ENCODE peak calls at places on chromosomes 4 and X, in five cellular contexts. One of them, this sample, is unnamed. For H3K4me1, the result is how much of the 10 kb centered on the place peaks cover.

GRCh38 chrX:110089656-110090404 is 86.9 kb downstream of the TMEM164 start:
- DNase-seq in HCT116: no peak
- DNase-seq in mammary epithelial cell: no peak
- DNase-seq in astrocyte: peak
- DNase-seq in A549: no peak
- DNase-seq in this sample: no peak

GRCh38 chrX:110226931-110227330 is 91.0 kb downstream of the AMMECR1 start:
- DNase-seq in HCT116: no peak
- DNase-seq in mammary epithelial cell: no peak
- DNase-seq in astrocyte: peak
- DNase-seq in A549: no peak
- DNase-seq in this sample: no peak

GRCh38 chr4:176775326-176775725 is 17.4 kb downstream of the VEGFC start:
- DNase-seq in HCT116: no peak
- DNase-seq in mammary epithelial cell: no peak
- DNase-seq in astrocyte: no peak
- DNase-seq in A549: no peak
- DNase-seq in this sample: no peak

GRCh38 chrX:39058724-39059123 is 257.5 kb downstream of the MID1IP1 start:
- DNase-seq in HCT116: no peak
- DNase-seq in mammary epithelial cell: no peak
- DNase-seq in astrocyte: no peak
- DNase-seq in A549: no peak
- DNase-seq in this sample: no peak

GRCh38 chrX:33188286-33188685 is 23.1 kb downstream of the DMD start:
- DNase-seq in HCT116: no peak
- DNase-seq in mammary epithelial cell: no peak
- DNase-seq in astrocyte: no peak
- DNase-seq in A549: no peak
- DNase-seq in this sample: no peak

GRCh38 chr4:140266958-140267568 is 106.4 kb upstream of the SCOC start:
- DNase-seq in HCT116: no peak
- DNase-seq in mammary epithelial cell: no peak
- DNase-seq in astrocyte: peak
- DNase-seq in A549: no peak
- DNase-seq in this sample: no peak

GRCh38 chr4:105389167-105389566 is 84.7 kb downstream of the PPA2 start:
- DNase-seq in HCT116: no peak
- DNase-seq in mammary epithelial cell: no peak
- DNase-seq in astrocyte: peak
- DNase-seq in A549: no peak
- DNase-seq in this sample: no peak

GRCh38 chr4:153293675-153294057 is 50.8 kb upstream of the MND1 start:
- DNase-seq in HCT116: no peak
- DNase-seq in mammary epithelial cell: no peak
- DNase-seq in astrocyte: no peak
- DNase-seq in A549: no peak
- DNase-seq in this sample: no peak

GRCh38 chrX:28889691-28890090 is 302.4 kb downstream of the IL1RAPL1 start:
- DNase-seq in HCT116: no peak
- DNase-seq in mammary epithelial cell: no peak
- DNase-seq in astrocyte: no peak
- DNase-seq in A549: no peak
- DNase-seq in this sample: no peak

GRCh38 chr4:38456096-38456495 is 207.9 kb upstream of the KLF3 start:
- DNase-seq in HCT116: no peak
- DNase-seq in mammary epithelial cell: no peak
- DNase-seq in astrocyte: no peak
- DNase-seq in A549: no peak
- DNase-seq in this sample: peak

GRCh38 chrX:20455001-20455400 is 188.3 kb upstream of the RPS6KA3 start:
- DNase-seq in HCT116: no peak
- DNase-seq in mammary epithelial cell: no peak
- DNase-seq in astrocyte: no peak
- DNase-seq in A549: no peak
- DNase-seq in this sample: no peak

GRCh38 chr4:8167815-8168214 is 9.2 kb upstream of the ABLIM2 start:
- DNase-seq in HCT116: no peak
- DNase-seq in mammary epithelial cell: no peak
- DNase-seq in astrocyte: no peak
- DNase-seq in A549: no peak
- DNase-seq in this sample: no peak

GRCh38 chrX:123308663-123309062 is 124.6 kb downstream of the GRIA3 start:
- DNase-seq in HCT116: no peak
- DNase-seq in mammary epithelial cell: no peak
- DNase-seq in astrocyte: peak
- DNase-seq in A549: no peak
- DNase-seq in this sample: no peak

GRCh38 chr4:4343038-4343437 is 43.9 kb upstream of the NSG1 start:
- DNase-seq in HCT116: no peak
- DNase-seq in mammary epithelial cell: no peak
- DNase-seq in astrocyte: no peak
- DNase-seq in A549: no peak
- DNase-seq in this sample: no peak

GRCh38 chrX:54066841-54067240 is 22.6 kb upstream of the PHF8 start:
- DNase-seq in HCT116: no peak
- DNase-seq in mammary epithelial cell: peak
- DNase-seq in astrocyte: peak
- DNase-seq in A549: no peak
- DNase-seq in this sample: no peak

GRCh38 chr4:12439633-12440305 is 1011.1 kb upstream of the HS3ST1 start:
- DNase-seq in HCT116: no peak
- DNase-seq in mammary epithelial cell: peak
- DNase-seq in astrocyte: no peak
- DNase-seq in A549: no peak
- DNase-seq in this sample: no peak

GRCh38 chr4:22595684-22596083 is 79.8 kb upstream of the ADGRA3 start:
- DNase-seq in HCT116: no peak
- DNase-seq in mammary epithelial cell: no peak
- DNase-seq in astrocyte: no peak
- DNase-seq in A549: no peak
- DNase-seq in this sample: no peak

GRCh38 chr4:115973768-115974167 is 860.3 kb upstream of the NDST4 start:
- DNase-seq in HCT116: no peak
- DNase-seq in mammary epithelial cell: no peak
- DNase-seq in astrocyte: no peak
- DNase-seq in A549: no peak
- DNase-seq in this sample: no peak

GRCh38 chr4:82469776-82470345 is 39.5 kb downstream of the ENOPH1 start:
- DNase-seq in HCT116: no peak
- DNase-seq in mammary epithelial cell: peak
- DNase-seq in astrocyte: peak
- DNase-seq in A549: no peak
- DNase-seq in this sample: no peak

GRCh38 chr4:136032391-136032790 is 1499.9 kb downstream of the PCDH18 start:
- DNase-seq in HCT116: no peak
- DNase-seq in mammary epithelial cell: no peak
- DNase-seq in astrocyte: no peak
- DNase-seq in A549: no peak
- DNase-seq in this sample: no peak

GRCh38 chrX:39941332-39941920 is 156.3 kb downstream of the BCOR start:
- DNase-seq in HCT116: no peak
- DNase-seq in mammary epithelial cell: no peak
- DNase-seq in astrocyte: peak
- DNase-seq in A549: no peak
- DNase-seq in this sample: no peak

GRCh38 chrX:131621650-131622049 is 77.8 kb downstream of the OR13H1 start:
- DNase-seq in HCT116: no peak
- DNase-seq in mammary epithelial cell: no peak
- DNase-seq in astrocyte: peak
- DNase-seq in A549: no peak
- DNase-seq in this sample: no peak

GRCh38 chrX:105552395-105552794 is 269.9 kb upstream of the NRK start:
- DNase-seq in HCT116: no peak
- DNase-seq in mammary epithelial cell: peak
- DNase-seq in astrocyte: peak
- DNase-seq in A549: no peak
- DNase-seq in this sample: no peak

GRCh38 chr4:185754961-185755360 is 57.0 kb downstream of the SORBS2 start:
- DNase-seq in HCT116: no peak
- DNase-seq in mammary epithelial cell: no peak
- DNase-seq in astrocyte: no peak
- DNase-seq in A549: no peak
- DNase-seq in this sample: no peak

GRCh38 chr4:150256841-150257273 is 178.6 kb downstream of the DCLK2 start:
- DNase-seq in HCT116: no peak
- DNase-seq in mammary epithelial cell: peak
- DNase-seq in astrocyte: no peak
- DNase-seq in A549: no peak
- DNase-seq in this sample: peak

GRCh38 chr4:139815646-139816601 is 150.3 kb downstream of the MGST2 start:
- DNase-seq in HCT116: no peak
- DNase-seq in mammary epithelial cell: no peak
- DNase-seq in astrocyte: peak
- DNase-seq in A549: no peak
- DNase-seq in this sample: no peak

GRCh38 chrX:70262952-70263567 is 3.1 kb upstream of the P2RY4 start:
- DNase-seq in HCT116: no peak
- DNase-seq in mammary epithelial cell: peak
- DNase-seq in astrocyte: peak
- DNase-seq in A549: peak
- DNase-seq in this sample: peak
- TF ChIP-seq CTCF in HCT116: peak
- TF ChIP-seq CTCF in mammary epithelial cell: peak
- TF ChIP-seq CTCF in astrocyte: peak
- TF ChIP-seq CTCF in A549: peak
- TF ChIP-seq CTCF in this sample: no peak

DNA sequence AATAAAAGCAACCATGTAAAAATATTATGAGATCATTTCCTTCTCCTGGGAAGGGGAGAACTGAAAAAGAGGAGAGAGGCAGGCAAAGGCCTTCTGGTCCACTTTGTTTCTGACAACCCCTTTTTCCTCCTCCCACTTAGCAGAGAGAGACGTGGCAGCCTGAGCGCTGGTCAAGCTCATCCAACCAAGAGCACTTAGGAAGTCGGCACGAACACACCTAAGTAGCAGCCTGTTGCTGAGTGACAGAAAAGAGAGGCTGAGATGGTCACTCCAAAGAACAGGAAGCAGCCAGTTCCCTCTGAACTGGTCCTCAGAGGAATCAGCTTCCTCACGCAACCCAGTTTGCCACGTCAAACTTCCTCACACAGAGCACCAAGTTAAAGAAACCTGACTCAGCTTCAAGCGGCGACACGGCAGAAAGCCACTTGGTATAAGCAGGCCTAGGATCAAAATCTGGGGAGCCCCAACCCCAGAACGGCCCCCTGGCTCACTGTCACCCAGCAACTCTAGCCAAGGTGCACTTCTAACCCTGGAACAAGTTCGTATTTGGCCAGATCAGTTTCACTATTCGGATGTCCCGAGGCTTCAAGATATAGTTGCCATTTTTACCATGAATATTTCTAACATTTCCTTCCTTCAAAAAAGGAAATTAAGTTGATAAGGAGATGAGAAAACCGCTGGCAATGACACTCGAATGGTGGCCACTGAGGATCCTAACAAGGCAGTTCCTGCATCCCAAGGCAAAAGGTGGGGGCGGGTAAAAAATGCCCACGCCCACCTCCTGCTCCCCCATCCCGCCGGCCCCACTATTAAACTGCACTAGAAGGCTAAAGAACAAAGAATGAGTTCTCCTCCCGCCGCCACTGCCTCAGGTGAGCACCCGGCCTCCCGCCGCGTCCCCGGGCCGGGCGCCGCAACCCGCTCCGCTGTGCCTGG is 698 bp downstream of the SEC24D start:
- DNase-seq in HCT116: peak
- DNase-seq in mammary epithelial cell: peak
- DNase-seq in astrocyte: peak
- DNase-seq in A549: peak
- DNase-seq in this sample: peak
- H3K4me1 ChIP-seq in HCT116: under half
- H3K4me1 ChIP-seq in mammary epithelial cell: under half
- H3K4me1 ChIP-seq in astrocyte: under half
- H3K4me1 ChIP-seq in A549: under half
- H3K4me1 ChIP-seq in this sample: under half

GRCh38 chrX:73849054-73849453 is 286.1 kb downstream of the CHIC1 start:
- DNase-seq in HCT116: no peak
- DNase-seq in mammary epithelial cell: no peak
- DNase-seq in astrocyte: no peak
- DNase-seq in A549: no peak
- DNase-seq in this sample: no peak
- H3K4me3 ChIP-seq in HCT116: no peak
- H3K4me3 ChIP-seq in mammary epithelial cell: peak
- H3K4me3 ChIP-seq in astrocyte: no peak
- H3K4me3 ChIP-seq in A549: no peak
- H3K4me3 ChIP-seq in this sample: no peak

GRCh38 chr4:77156912-77157858 is at the start of gene CCNG2:
- DNase-seq in HCT116: no peak
- DNase-seq in mammary epithelial cell: peak
- DNase-seq in astrocyte: peak
- DNase-seq in A549: peak
- DNase-seq in this sample: peak

GRCh38 chr4:77156533-77156911 is 485 bp upstream of the CCNG2 start:
- DNase-seq in HCT116: peak
- DNase-seq in mammary epithelial cell: peak
- DNase-seq in astrocyte: peak
- DNase-seq in A549: peak
- DNase-seq in this sample: peak

GRCh38 chr4:77158487-77158861 is 1.5 kb downstream of the CCNG2 start:
- DNase-seq in HCT116: no peak
- DNase-seq in mammary epithelial cell: no peak
- DNase-seq in astrocyte: no peak
- DNase-seq in A549: no peak
- DNase-seq in this sample: no peak

GRCh38 chr4:77159798-77160197 is 2.8 kb downstream of the CCNG2 start:
- DNase-seq in HCT116: no peak
- DNase-seq in mammary epithelial cell: no peak
- DNase-seq in astrocyte: no peak
- DNase-seq in A549: no peak
- DNase-seq in this sample: no peak

GRCh38 chr4:77157859-77158486 is 966 bp downstream of the CCNG2 start:
- DNase-seq in HCT116: peak
- DNase-seq in mammary epithelial cell: peak
- DNase-seq in astrocyte: peak
- DNase-seq in A549: peak
- DNase-seq in this sample: peak
- TF ChIP-seq CTCF in HCT116: no peak
- TF ChIP-seq CTCF in mammary epithelial cell: no peak
- TF ChIP-seq CTCF in astrocyte: no peak
- TF ChIP-seq CTCF in A549: no peak
- TF ChIP-seq CTCF in this sample: no peak

GRCh38 chr4:2863649-2864048 is 20.0 kb downstream of the ADD1 start:
- DNase-seq in HCT116: no peak
- DNase-seq in mammary epithelial cell: no peak
- DNase-seq in astrocyte: no peak
- DNase-seq in A549: no peak
- DNase-seq in this sample: no peak

GRCh38 chr4:2867758-2868491 is 24.3 kb downstream of the ADD1 start:
- DNase-seq in HCT116: no peak
- DNase-seq in mammary epithelial cell: no peak
- DNase-seq in astrocyte: no peak
- DNase-seq in A549: no peak
- DNase-seq in this sample: no peak

GRCh38 chr4:2866160-2866861 is 22.7 kb downstream of the ADD1 start:
- DNase-seq in HCT116: no peak
- DNase-seq in mammary epithelial cell: no peak
- DNase-seq in astrocyte: no peak
- DNase-seq in A549: no peak
- DNase-seq in this sample: no peak

GRCh38 chr4:2866891-2867290 is 23.2 kb downstream of the ADD1 start:
- DNase-seq in HCT116: no peak
- DNase-seq in mammary epithelial cell: no peak
- DNase-seq in astrocyte: peak
- DNase-seq in A549: no peak
- DNase-seq in this sample: no peak

GRCh38 chr4:2865381-2865780 is 21.7 kb downstream of the ADD1 start:
- DNase-seq in HCT116: no peak
- DNase-seq in mammary epithelial cell: no peak
- DNase-seq in astrocyte: no peak
- DNase-seq in A549: no peak
- DNase-seq in this sample: no peak
- H3K4me1 ChIP-seq in HCT116: under half
- H3K4me1 ChIP-seq in mammary epithelial cell: under half
- H3K4me1 ChIP-seq in astrocyte: under half
- H3K4me1 ChIP-seq in A549: under half
- H3K4me1 ChIP-seq in this sample: half or more